ENCODE peak calls at places on chromosomes 1 and 21, in five cellular contexts. One of them, this sample, is unnamed. For H3K4me1, the result is how much of the 10 kb centered on the place peaks cover.

GRCh38 chr1:12047120-12047876 is 15.8 kb upstream of the TNFRSF8 start:
- DNase-seq in GM23248: peak
- DNase-seq in right atrium auricular region: no peak
- DNase-seq in OCI-LY7: no peak
- DNase-seq in psoas muscle: no peak
- DNase-seq in this sample: no peak

GRCh38 chr1:162612606-162613400 is 19.5 kb upstream of the DDR2 start:
- DNase-seq in psoas muscle: peak
- DNase-seq in GM23248: peak
- DNase-seq in OCI-LY7: no peak
- DNase-seq in right atrium auricular region: peak
- DNase-seq in this sample: no peak

GRCh38 chr1:48442864-48443619 is 29.0 kb downstream of the SPATA6 start:
- DNase-seq in GM23248: no peak
- DNase-seq in OCI-LY7: no peak
- DNase-seq in right atrium auricular region: no peak
- DNase-seq in psoas muscle: no peak
- DNase-seq in this sample: no peak

GRCh38 chr1:156247460-156248322 is at the start of gene PAQR6:
- DNase-seq in OCI-LY7: no peak
- DNase-seq in psoas muscle: peak
- DNase-seq in GM23248: peak
- DNase-seq in right atrium auricular region: no peak
- DNase-seq in this sample: no peak

GRCh38 chr1:15704526-15705183 is 20.5 kb downstream of the PLEKHM2 start:
- DNase-seq in right atrium auricular region: no peak
- DNase-seq in OCI-LY7: no peak
- DNase-seq in GM23248: peak
- DNase-seq in psoas muscle: no peak
- DNase-seq in this sample: no peak

GRCh38 chr21:39144191-39144590 is 39.1 kb downstream of the PSMG1 start:
- DNase-seq in OCI-LY7: peak
- DNase-seq in GM23248: no peak
- DNase-seq in right atrium auricular region: no peak
- DNase-seq in psoas muscle: no peak
- DNase-seq in this sample: no peak

GRCh38 chr1:14255711-14256110 is 342.8 kb upstream of the KAZN start:
- DNase-seq in OCI-LY7: no peak
- DNase-seq in GM23248: peak
- DNase-seq in right atrium auricular region: no peak
- DNase-seq in psoas muscle: no peak
- DNase-seq in this sample: no peak

GRCh38 chr21:42331660-42332059 is 16.5 kb upstream of the TFF3 start:
- DNase-seq in OCI-LY7: no peak
- DNase-seq in psoas muscle: no peak
- DNase-seq in right atrium auricular region: no peak
- DNase-seq in GM23248: no peak
- DNase-seq in this sample: no peak

GRCh38 chr1:208640295-208640694 is 396.1 kb upstream of the PLXNA2 start:
- DNase-seq in OCI-LY7: no peak
- DNase-seq in psoas muscle: no peak
- DNase-seq in GM23248: no peak
- DNase-seq in right atrium auricular region: no peak
- DNase-seq in this sample: no peak

GRCh38 chr1:70353641-70354331 is 736 bp downstream of the ANKRD13C start:
- DNase-seq in psoas muscle: no peak
- DNase-seq in GM23248: peak
- DNase-seq in OCI-LY7: no peak
- DNase-seq in right atrium auricular region: no peak
- DNase-seq in this sample: peak

GRCh38 chr1:108089482-108089881 is 110.7 kb downstream of the SLC25A24 start:
- DNase-seq in GM23248: peak
- DNase-seq in psoas muscle: no peak
- DNase-seq in right atrium auricular region: no peak
- DNase-seq in OCI-LY7: no peak
- DNase-seq in this sample: no peak

GRCh38 chr1:204841798-204842197 is 28.9 kb upstream of the NFASC start:
- DNase-seq in right atrium auricular region: no peak
- DNase-seq in OCI-LY7: peak
- DNase-seq in GM23248: no peak
- DNase-seq in psoas muscle: no peak
- DNase-seq in this sample: no peak

GRCh38 chr1:229058111-229058551 is 212.8 kb upstream of the RAB4A start:
- DNase-seq in psoas muscle: no peak
- DNase-seq in right atrium auricular region: no peak
- DNase-seq in OCI-LY7: no peak
- DNase-seq in GM23248: no peak
- DNase-seq in this sample: no peak

GRCh38 chr1:177256153-177256814 is 85.5 kb downstream of the BRINP2 start:
- DNase-seq in GM23248: peak
- DNase-seq in right atrium auricular region: no peak
- DNase-seq in psoas muscle: peak
- DNase-seq in OCI-LY7: peak
- DNase-seq in this sample: no peak

GRCh38 chr1:53551428-53551995 is 92.3 kb downstream of the DMRTB1 start:
- DNase-seq in OCI-LY7: no peak
- DNase-seq in psoas muscle: no peak
- DNase-seq in GM23248: no peak
- DNase-seq in right atrium auricular region: no peak
- DNase-seq in this sample: peak

GRCh38 chr1:43530483-43531452 is at the start of gene PTPRF:
- DNase-seq in psoas muscle: no peak
- DNase-seq in right atrium auricular region: no peak
- DNase-seq in OCI-LY7: peak
- DNase-seq in GM23248: peak
- DNase-seq in this sample: no peak

GRCh38 chr21:42373181-42373907 is 7.0 kb upstream of the TFF1 start:
- DNase-seq in right atrium auricular region: no peak
- DNase-seq in OCI-LY7: no peak
- DNase-seq in GM23248: no peak
- DNase-seq in psoas muscle: no peak
- DNase-seq in this sample: no peak

DNA sequence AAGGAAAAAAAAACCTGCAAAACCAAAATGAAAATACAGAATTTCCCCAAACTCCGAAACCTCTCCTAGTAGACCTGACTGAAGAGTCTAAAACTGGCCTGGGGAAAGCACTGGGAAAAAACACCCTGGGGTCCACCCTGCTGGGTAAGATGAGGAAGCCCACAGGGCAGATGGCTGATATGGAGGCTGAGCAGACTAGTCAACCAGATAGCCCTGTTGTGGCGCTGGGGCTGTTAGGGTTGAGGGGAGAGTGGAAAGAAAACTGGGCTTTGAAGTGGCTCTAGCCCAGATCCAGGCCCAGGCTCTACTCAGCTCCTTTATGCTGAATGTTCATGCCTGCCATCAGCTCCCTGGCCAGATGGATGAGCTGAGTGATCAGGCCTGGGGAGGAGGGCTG is 6.8 kb upstream of the SLAMF1 start:
- DNase-seq in OCI-LY7: peak
- DNase-seq in right atrium auricular region: no peak
- DNase-seq in psoas muscle: no peak
- DNase-seq in GM23248: no peak
- DNase-seq in this sample: no peak
- H3K4me1 ChIP-seq in OCI-LY7: half or more
- H3K4me1 ChIP-seq in right atrium auricular region: under half
- H3K4me1 ChIP-seq in psoas muscle: under half
- H3K4me1 ChIP-seq in GM23248: under half
- H3K4me1 ChIP-seq in this sample: under half

DNA sequence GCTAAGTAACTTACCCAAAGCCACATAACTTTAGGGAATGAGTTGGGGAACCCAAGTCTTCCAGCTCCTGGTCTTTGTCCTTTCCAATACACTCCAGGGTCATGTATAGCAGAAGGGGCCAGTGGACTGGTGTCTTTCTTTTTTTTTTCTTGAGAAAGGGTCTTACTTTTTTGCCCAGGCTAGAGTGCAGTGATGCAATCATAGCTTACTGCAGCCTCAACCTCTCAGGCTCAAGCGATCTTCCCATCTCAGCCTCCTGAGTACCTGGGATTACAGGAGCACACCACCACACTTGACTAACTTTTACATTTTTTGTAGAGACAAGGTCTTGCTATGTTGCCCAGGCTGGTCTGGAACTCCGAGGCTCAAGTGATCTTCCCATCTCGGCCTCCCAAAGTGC is 12.2 kb downstream of the NAV1 start:
- DNase-seq in psoas muscle: no peak
- DNase-seq in OCI-LY7: no peak
- DNase-seq in right atrium auricular region: no peak
- DNase-seq in GM23248: no peak
- DNase-seq in this sample: no peak
- H3K4me1 ChIP-seq in psoas muscle: under half
- H3K4me1 ChIP-seq in OCI-LY7: under half
- H3K4me1 ChIP-seq in right atrium auricular region: under half
- H3K4me1 ChIP-seq in GM23248: under half
- H3K4me1 ChIP-seq in this sample: under half

GRCh38 chr1:10212476-10212875 is 2.1 kb downstream of the KIF1B start:
- DNase-seq in OCI-LY7: no peak
- DNase-seq in right atrium auricular region: no peak
- DNase-seq in psoas muscle: no peak
- DNase-seq in GM23248: no peak
- DNase-seq in this sample: no peak
- H3K4me1 ChIP-seq in OCI-LY7: under half
- H3K4me1 ChIP-seq in right atrium auricular region: under half
- H3K4me1 ChIP-seq in psoas muscle: under half
- H3K4me1 ChIP-seq in GM23248: under half
- H3K4me1 ChIP-seq in this sample: under half

DNA sequence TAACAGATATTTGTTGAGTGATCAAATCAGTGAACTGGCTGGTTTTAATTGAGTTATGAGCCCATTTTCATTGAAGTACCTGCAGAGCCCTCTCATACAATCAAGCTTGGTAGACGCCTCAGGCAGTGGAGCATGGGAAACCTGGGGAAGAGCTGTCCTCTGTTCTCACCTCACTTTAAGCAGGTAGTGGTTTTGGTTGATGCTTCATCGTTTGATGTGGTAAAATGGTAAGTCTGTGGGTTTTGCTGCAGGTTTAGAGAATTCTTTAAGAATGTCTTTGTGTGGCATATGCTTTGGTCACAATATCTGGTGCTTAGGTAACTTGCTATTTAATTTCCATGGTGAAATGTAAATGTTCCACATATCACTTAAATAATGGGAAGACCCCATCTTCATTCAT is 10.0 kb downstream of the LAMC1 start:
- DNase-seq in OCI-LY7: peak
- DNase-seq in right atrium auricular region: no peak
- DNase-seq in GM23248: no peak
- DNase-seq in psoas muscle: no peak
- DNase-seq in this sample: no peak
- H3K4me1 ChIP-seq in OCI-LY7: under half
- H3K4me1 ChIP-seq in right atrium auricular region: under half
- H3K4me1 ChIP-seq in GM23248: under half
- H3K4me1 ChIP-seq in psoas muscle: under half
- H3K4me1 ChIP-seq in this sample: under half

DNA sequence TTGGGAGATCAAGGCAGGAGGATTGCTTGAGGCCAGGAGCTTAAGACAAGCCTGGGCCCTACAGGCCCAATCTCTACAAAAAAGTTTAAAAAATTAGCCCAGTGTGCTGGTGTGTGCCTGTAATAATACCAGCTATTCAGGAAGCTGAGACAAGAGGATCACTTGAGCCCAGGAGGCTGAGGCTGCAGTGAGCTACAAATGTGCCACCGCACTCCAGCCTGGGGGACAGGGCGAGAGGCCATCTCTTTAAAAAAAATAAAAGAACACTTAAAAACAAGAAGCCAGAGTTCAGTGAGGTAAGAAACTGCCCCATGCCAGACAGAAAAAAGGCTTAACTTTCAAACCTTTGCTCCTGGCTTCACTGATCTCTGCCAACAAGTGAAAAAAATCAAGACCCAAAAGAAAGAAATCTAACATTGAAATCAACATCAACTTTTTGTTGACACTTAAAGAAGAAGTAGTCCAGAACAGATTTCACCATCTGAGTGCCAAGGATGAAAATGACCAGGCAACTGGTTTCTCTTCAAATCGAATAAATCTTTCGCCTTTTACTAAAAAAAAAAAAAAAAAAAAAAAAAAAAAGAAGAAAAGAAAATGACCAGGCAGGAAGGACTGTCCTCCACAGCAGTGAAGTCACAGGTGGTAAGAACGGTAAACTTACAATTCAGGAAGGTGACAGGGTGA is 51.2 kb downstream of the SLC45A1 start:
- DNase-seq in GM23248: no peak
- DNase-seq in psoas muscle: no peak
- DNase-seq in OCI-LY7: no peak
- DNase-seq in right atrium auricular region: no peak
- DNase-seq in this sample: no peak
- H3K4me1 ChIP-seq in GM23248: under half
- H3K4me1 ChIP-seq in psoas muscle: half or more
- H3K4me1 ChIP-seq in OCI-LY7: under half
- H3K4me1 ChIP-seq in right atrium auricular region: under half
- H3K4me1 ChIP-seq in this sample: under half

DNA sequence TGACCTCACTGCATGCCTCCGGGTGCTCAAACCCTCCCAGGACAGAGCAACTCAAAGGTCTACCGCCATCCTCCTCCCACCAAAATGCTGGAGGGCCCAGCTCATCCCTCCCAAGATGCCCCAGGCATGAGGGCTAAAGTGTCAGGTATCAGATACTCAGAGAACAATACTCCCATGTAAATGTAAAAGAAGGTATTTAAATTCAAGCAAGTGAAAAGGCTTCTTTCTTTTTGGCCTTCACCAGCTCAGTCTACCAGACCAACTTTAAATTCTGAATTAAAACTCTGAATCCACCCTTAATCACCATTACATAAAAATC is 3.0 kb downstream of the PARP1 start:
- DNase-seq in right atrium auricular region: no peak
- DNase-seq in OCI-LY7: no peak
- DNase-seq in psoas muscle: no peak
- DNase-seq in GM23248: no peak
- DNase-seq in this sample: no peak
- H3K4me1 ChIP-seq in right atrium auricular region: under half
- H3K4me1 ChIP-seq in OCI-LY7: half or more
- H3K4me1 ChIP-seq in psoas muscle: half or more
- H3K4me1 ChIP-seq in GM23248: under half
- H3K4me1 ChIP-seq in this sample: under half

GRCh38 chr1:93616996-93617669 is 64.5 kb downstream of the BCAR3 start:
- DNase-seq in GM23248: peak
- DNase-seq in OCI-LY7: no peak
- DNase-seq in right atrium auricular region: no peak
- DNase-seq in psoas muscle: no peak
- DNase-seq in this sample: no peak
- H3K4me1 ChIP-seq in GM23248: half or more
- H3K4me1 ChIP-seq in OCI-LY7: under half
- H3K4me1 ChIP-seq in right atrium auricular region: under half
- H3K4me1 ChIP-seq in psoas muscle: under half
- H3K4me1 ChIP-seq in this sample: half or more